ENCODE peak calls at places on chromosomes 3 and 15, in seven cellular contexts. W, E, N, R, B, X and Z are unnamed samples.

GRCh38 chr3:20760981-20761380 is 575.0 kb upstream of the SGO1 start:
- DNase-seq in E (no peak), X (no peak), B (no peak), R (no peak), N (no peak), W (no peak), Z (no peak)

GRCh38 chr3:175651716-175652115 is 792.6 kb downstream of the NAALADL2 start:
- DNase-seq in W (no peak), R (no peak), X (no peak), B (no peak), E (no peak), N (no peak), Z (no peak)

GRCh38 chr3:30370681-30371271 is 235.6 kb upstream of the TGFBR2 start:
- DNase-seq in E (no peak), W (no peak), X (peak), R (no peak), B (no peak), N (peak), Z (peak)

GRCh38 chr15:69700380-69700779 is 247.8 kb downstream of the RPLP1 start:
- DNase-seq in B (no peak), E (no peak), R (no peak), W (no peak), X (no peak), N (no peak), Z (no peak)

GRCh38 chr3:42701371-42702065 is 1.1 kb downstream of the HHATL start:
- DNase-seq in X (no peak), R (no peak), N (peak), W (peak), E (peak), B (peak), Z (peak)

GRCh38 chr3:43960448-43960840 is 269.7 kb downstream of the ABHD5 start:
- DNase-seq in X (no peak), N (no peak), W (no peak), R (no peak), B (no peak), E (no peak), Z (no peak)

GRCh38 chr3:123687286-123687685 is 102.4 kb upstream of the HACD2 start:
- DNase-seq in W (no peak), X (no peak), R (no peak), N (peak), E (no peak), B (no peak), Z (no peak)

GRCh38 chr3:29720660-29721059 is 439.8 kb downstream of the RBMS3 start:
- DNase-seq in N (no peak), W (no peak), X (no peak), R (no peak), E (no peak), B (no peak), Z (no peak)

GRCh38 chr15:88843334-88843733 is 40.1 kb downstream of the ACAN start:
- DNase-seq in B (no peak), N (no peak), X (no peak), W (no peak), E (no peak), R (no peak), Z (no peak)

GRCh38 chr3:191238321-191238817 is 39.3 kb downstream of the OSTN start:
- DNase-seq in N (peak), B (no peak), R (peak), X (no peak), W (no peak), E (no peak), Z (no peak)